ENCODE peak calls at places on chromosomes 1 and 21, in seven cellular contexts. F is WTC11, R is GM18507, T is nephron progenitor cell, B is HFF-Myc, C is mucosa of gallbladder, P is NCI-H1417. W is an unnamed sample.

GRCh38 chr1:13759072-13759471 is 59.1 kb downstream of the PRDM2 start:
- DNase-seq in F (no peak), R (no peak), T (no peak), B (no peak), C (peak), P (no peak), W (no peak)

GRCh38 chr1:42046772-42047552 is 106.2 kb upstream of the GUCA2B start:
- DNase-seq in F (no peak), R (no peak), T (no peak), B (no peak), C (no peak), P (peak), W (no peak)

GRCh38 chr21:39385299-39386145 is 36.6 kb upstream of the HMGN1 start:
- DNase-seq in F (no peak), R (no peak), T (no peak), B (no peak), C (peak), P (no peak), W (no peak)

GRCh38 chr1:104092698-104093097 is 343.0 kb downstream of the AMY1C start:
- DNase-seq in F (no peak), R (no peak), T (no peak), B (no peak), C (no peak), P (peak), W (no peak)

GRCh38 chr21:41769933-41770332 is 3.1 kb upstream of the RIPK4 start:
- DNase-seq in F (no peak), R (no peak), T (no peak), B (no peak), C (no peak), P (no peak), W (no peak)

GRCh38 chr21:17370263-17370662 is 142.6 kb upstream of the CXADR start:
- DNase-seq in F (no peak), R (no peak), T (no peak), B (no peak), C (peak), P (no peak), W (no peak)

GRCh38 chr1:218658899-218659298 is 313.8 kb downstream of the TGFB2 start:
- DNase-seq in F (no peak), R (no peak), T (no peak), B (no peak), C (no peak), P (no peak), W (no peak)

GRCh38 chr1:69413129-69413528 is 154.6 kb upstream of the LRRC7 start:
- DNase-seq in F (no peak), R (no peak), T (no peak), B (no peak), C (no peak), P (no peak), W (no peak)

GRCh38 chr1:33126411-33127000 is 45.6 kb downstream of the AZIN2 start:
- DNase-seq in F (no peak), R (no peak), T (no peak), B (no peak), C (no peak), P (no peak), W (no peak)

GRCh38 chr1:184567648-184568047 is 180.8 kb downstream of the C1orf21 start:
- DNase-seq in F (no peak), R (no peak), T (no peak), B (no peak), C (no peak), P (no peak), W (no peak)

GRCh38 chr1:53524428-53525400 is 65.5 kb downstream of the DMRTB1 start:
- DNase-seq in F (no peak), R (no peak), T (no peak), B (no peak), C (no peak), P (peak), W (no peak)

GRCh38 chr1:32496127-32496526 is 31.3 kb downstream of the ZBTB8B start:
- DNase-seq in F (no peak), R (no peak), T (no peak), B (no peak), C (no peak), P (no peak), W (no peak)

GRCh38 chr1:14765773-14766172 is 167.3 kb downstream of the KAZN start:
- DNase-seq in F (no peak), R (no peak), T (no peak), B (no peak), C (peak), P (no peak), W (no peak)

GRCh38 chr1:153509036-153509435 is 26.8 kb downstream of the S100A6 start:
- DNase-seq in F (no peak), R (no peak), T (no peak), B (no peak), C (no peak), P (no peak), W (no peak)

GRCh38 chr1:114033219-114033706 is 54.0 kb downstream of the OLFML3 start:
- DNase-seq in F (peak), R (peak), T (no peak), B (no peak), C (no peak), P (peak), W (no peak)

GRCh38 chr1:198042168-198042567 is 114.6 kb upstream of the NEK7 start:
- DNase-seq in F (no peak), R (no peak), T (no peak), B (no peak), C (no peak), P (no peak), W (no peak)

GRCh38 chr1:12477936-12478611 is 139.9 kb downstream of the DHRS3 start:
- DNase-seq in F (no peak), R (no peak), T (peak), B (peak), C (peak), P (peak), W (no peak)

GRCh38 chr1:225811622-225812487 is 1.9 kb downstream of the EPHX1 start:
- DNase-seq in F (peak), R (no peak), T (no peak), B (no peak), C (no peak), P (peak), W (no peak)

GRCh38 chr1:220879090-220879508 is at the start of gene HLX:
- DNase-seq in F (peak), R (no peak), T (peak), B (peak), C (peak), P (no peak), W (peak)

GRCh38 chr1:96544051-96544830 is 177.3 kb upstream of the PTBP2 start:
- DNase-seq in F (no peak), R (no peak), T (no peak), B (no peak), C (no peak), P (no peak), W (no peak)

GRCh38 chr21:29302340-29302991 is 3.7 kb downstream of the BACH1 start:
- DNase-seq in F (no peak), R (no peak), T (no peak), B (no peak), C (no peak), P (no peak), W (no peak)

GRCh38 chr1:36765785-36766300 is 268.5 kb downstream of the GRIK3 start:
- DNase-seq in F (no peak), R (no peak), T (no peak), B (no peak), C (no peak), P (no peak), W (no peak)

GRCh38 chr1:62436039-62436465 is 797 bp upstream of the USP1 start:
- DNase-seq in F (peak), R (no peak), T (peak), B (peak), C (peak), P (no peak), W (no peak)

GRCh38 chr1:31299365-31299764 is 2.5 kb downstream of the ZCCHC17 start:
- DNase-seq in F (no peak), R (no peak), T (no peak), B (no peak), C (no peak), P (no peak), W (no peak)

GRCh38 chr1:52633291-52633754 is 355 bp downstream of the SHISAL2A start:
- DNase-seq in F (peak), R (no peak), T (peak), B (no peak), C (no peak), P (peak), W (no peak)